ENCODE peak calls at places on chromosomes 1 and 21, in six cellular contexts. One of them, this sample, is unnamed.

GRCh38 chr21:44637018-44637850 is at the start of gene KRTAP10-10:
- DNase-seq in IMR-90: no peak
- DNase-seq in Peyer's patch: peak
- DNase-seq in stimulated activated CD8-positive, alpha-beta memory T cell treated with anti-CD3 and anti-CD28 coated beads, Interleukin-7, amount 100 ng/mL, for 1 hour: no peak
- DNase-seq in A549: no peak
- DNase-seq in stimulated activated naive CD4-positive, alpha-beta T cell: no peak
- DNase-seq in this sample: no peak

GRCh38 chr1:27632387-27633297 is 2.3 kb downstream of the FGR start:
- DNase-seq in A549: no peak
- DNase-seq in stimulated activated naive CD4-positive, alpha-beta T cell: no peak
- DNase-seq in Peyer's patch: peak
- DNase-seq in stimulated activated CD8-positive, alpha-beta memory T cell treated with anti-CD3 and anti-CD28 coated beads, Interleukin-7, amount 100 ng/mL, for 1 hour: no peak
- DNase-seq in IMR-90: no peak
- DNase-seq in this sample: peak

GRCh38 chr1:94746635-94747525 is 73.3 kb upstream of the SLC44A3 start:
- DNase-seq in stimulated activated naive CD4-positive, alpha-beta T cell: no peak
- DNase-seq in stimulated activated CD8-positive, alpha-beta memory T cell treated with anti-CD3 and anti-CD28 coated beads, Interleukin-7, amount 100 ng/mL, for 1 hour: no peak
- DNase-seq in IMR-90: no peak
- DNase-seq in Peyer's patch: no peak
- DNase-seq in A549: no peak
- DNase-seq in this sample: no peak

GRCh38 chr1:172670791-172671190 is 11.9 kb downstream of the FASLG start:
- DNase-seq in A549: no peak
- DNase-seq in stimulated activated naive CD4-positive, alpha-beta T cell: no peak
- DNase-seq in stimulated activated CD8-positive, alpha-beta memory T cell treated with anti-CD3 and anti-CD28 coated beads, Interleukin-7, amount 100 ng/mL, for 1 hour: no peak
- DNase-seq in Peyer's patch: no peak
- DNase-seq in IMR-90: no peak
- DNase-seq in this sample: no peak

GRCh38 chr1:218620956-218621355 is 275.8 kb downstream of the TGFB2 start:
- DNase-seq in IMR-90: peak
- DNase-seq in Peyer's patch: no peak
- DNase-seq in A549: peak
- DNase-seq in stimulated activated naive CD4-positive, alpha-beta T cell: no peak
- DNase-seq in stimulated activated CD8-positive, alpha-beta memory T cell treated with anti-CD3 and anti-CD28 coated beads, Interleukin-7, amount 100 ng/mL, for 1 hour: no peak
- DNase-seq in this sample: no peak

GRCh38 chr1:8831329-8831728 is 13.9 kb upstream of the RERE start:
- DNase-seq in Peyer's patch: no peak
- DNase-seq in IMR-90: no peak
- DNase-seq in A549: no peak
- DNase-seq in stimulated activated naive CD4-positive, alpha-beta T cell: no peak
- DNase-seq in stimulated activated CD8-positive, alpha-beta memory T cell treated with anti-CD3 and anti-CD28 coated beads, Interleukin-7, amount 100 ng/mL, for 1 hour: no peak
- DNase-seq in this sample: no peak

GRCh38 chr1:232627645-232628334 is 2.1 kb downstream of the SIPA1L2 start:
- DNase-seq in A549: peak
- DNase-seq in Peyer's patch: no peak
- DNase-seq in IMR-90: peak
- DNase-seq in stimulated activated CD8-positive, alpha-beta memory T cell treated with anti-CD3 and anti-CD28 coated beads, Interleukin-7, amount 100 ng/mL, for 1 hour: no peak
- DNase-seq in stimulated activated naive CD4-positive, alpha-beta T cell: peak
- DNase-seq in this sample: no peak

GRCh38 chr1:109803901-109804331 is 40.2 kb upstream of the EPS8L3 start:
- DNase-seq in A549: no peak
- DNase-seq in stimulated activated CD8-positive, alpha-beta memory T cell treated with anti-CD3 and anti-CD28 coated beads, Interleukin-7, amount 100 ng/mL, for 1 hour: no peak
- DNase-seq in stimulated activated naive CD4-positive, alpha-beta T cell: no peak
- DNase-seq in Peyer's patch: no peak
- DNase-seq in IMR-90: no peak
- DNase-seq in this sample: no peak

GRCh38 chr1:193355179-193355578 is 168.8 kb upstream of the B3GALT2 start:
- DNase-seq in stimulated activated naive CD4-positive, alpha-beta T cell: no peak
- DNase-seq in A549: peak
- DNase-seq in IMR-90: peak
- DNase-seq in stimulated activated CD8-positive, alpha-beta memory T cell treated with anti-CD3 and anti-CD28 coated beads, Interleukin-7, amount 100 ng/mL, for 1 hour: no peak
- DNase-seq in Peyer's patch: no peak
- DNase-seq in this sample: no peak

GRCh38 chr1:28044399-28044798 is 44.0 kb downstream of the EYA3 start:
- DNase-seq in Peyer's patch: no peak
- DNase-seq in IMR-90: no peak
- DNase-seq in stimulated activated CD8-positive, alpha-beta memory T cell treated with anti-CD3 and anti-CD28 coated beads, Interleukin-7, amount 100 ng/mL, for 1 hour: no peak
- DNase-seq in stimulated activated naive CD4-positive, alpha-beta T cell: no peak
- DNase-seq in A549: no peak
- DNase-seq in this sample: no peak

GRCh38 chr1:235473808-235474207 is 30.4 kb downstream of the B3GALNT2 start:
- DNase-seq in stimulated activated naive CD4-positive, alpha-beta T cell: no peak
- DNase-seq in stimulated activated CD8-positive, alpha-beta memory T cell treated with anti-CD3 and anti-CD28 coated beads, Interleukin-7, amount 100 ng/mL, for 1 hour: no peak
- DNase-seq in Peyer's patch: no peak
- DNase-seq in A549: no peak
- DNase-seq in IMR-90: peak
- DNase-seq in this sample: no peak

GRCh38 chr1:150992626-150993025 is 10.5 kb downstream of the ANXA9 start:
- DNase-seq in A549: no peak
- DNase-seq in stimulated activated naive CD4-positive, alpha-beta T cell: no peak
- DNase-seq in Peyer's patch: no peak
- DNase-seq in IMR-90: no peak
- DNase-seq in stimulated activated CD8-positive, alpha-beta memory T cell treated with anti-CD3 and anti-CD28 coated beads, Interleukin-7, amount 100 ng/mL, for 1 hour: no peak
- DNase-seq in this sample: no peak

GRCh38 chr1:147570907-147571306 is 29.6 kb downstream of the BCL9 start:
- DNase-seq in Peyer's patch: no peak
- DNase-seq in A549: no peak
- DNase-seq in IMR-90: no peak
- DNase-seq in stimulated activated CD8-positive, alpha-beta memory T cell treated with anti-CD3 and anti-CD28 coated beads, Interleukin-7, amount 100 ng/mL, for 1 hour: no peak
- DNase-seq in stimulated activated naive CD4-positive, alpha-beta T cell: no peak
- DNase-seq in this sample: no peak

GRCh38 chr21:46557469-46557868 is 47.4 kb downstream of the S100B start:
- DNase-seq in stimulated activated naive CD4-positive, alpha-beta T cell: no peak
- DNase-seq in Peyer's patch: no peak
- DNase-seq in stimulated activated CD8-positive, alpha-beta memory T cell treated with anti-CD3 and anti-CD28 coated beads, Interleukin-7, amount 100 ng/mL, for 1 hour: no peak
- DNase-seq in A549: no peak
- DNase-seq in IMR-90: no peak
- DNase-seq in this sample: no peak

GRCh38 chr1:156900019-156900718 is 6.7 kb downstream of the PEAR1 start:
- DNase-seq in A549: no peak
- DNase-seq in stimulated activated CD8-positive, alpha-beta memory T cell treated with anti-CD3 and anti-CD28 coated beads, Interleukin-7, amount 100 ng/mL, for 1 hour: no peak
- DNase-seq in Peyer's patch: no peak
- DNase-seq in IMR-90: peak
- DNase-seq in stimulated activated naive CD4-positive, alpha-beta T cell: no peak
- DNase-seq in this sample: no peak

GRCh38 chr1:153963030-153963849 is at the start of gene SLC39A1:
- DNase-seq in stimulated activated naive CD4-positive, alpha-beta T cell: peak
- DNase-seq in Peyer's patch: peak
- DNase-seq in stimulated activated CD8-positive, alpha-beta memory T cell treated with anti-CD3 and anti-CD28 coated beads, Interleukin-7, amount 100 ng/mL, for 1 hour: peak
- DNase-seq in IMR-90: peak
- DNase-seq in A549: peak
- DNase-seq in this sample: peak

GRCh38 chr1:184893695-184894094 is 80.6 kb downstream of the NIBAN1 start:
- DNase-seq in stimulated activated naive CD4-positive, alpha-beta T cell: no peak
- DNase-seq in A549: no peak
- DNase-seq in Peyer's patch: no peak
- DNase-seq in IMR-90: no peak
- DNase-seq in stimulated activated CD8-positive, alpha-beta memory T cell treated with anti-CD3 and anti-CD28 coated beads, Interleukin-7, amount 100 ng/mL, for 1 hour: no peak
- DNase-seq in this sample: no peak

GRCh38 chr1:206912445-206913095 is 9.2 kb downstream of the FCMR start:
- DNase-seq in A549: peak
- DNase-seq in Peyer's patch: peak
- DNase-seq in IMR-90: peak
- DNase-seq in stimulated activated naive CD4-positive, alpha-beta T cell: peak
- DNase-seq in stimulated activated CD8-positive, alpha-beta memory T cell treated with anti-CD3 and anti-CD28 coated beads, Interleukin-7, amount 100 ng/mL, for 1 hour: no peak
- DNase-seq in this sample: no peak

GRCh38 chr1:211323156-211324063 is 3.2 kb upstream of the TRAF5 start:
- DNase-seq in A549: peak
- DNase-seq in IMR-90: peak
- DNase-seq in Peyer's patch: peak
- DNase-seq in stimulated activated naive CD4-positive, alpha-beta T cell: peak
- DNase-seq in stimulated activated CD8-positive, alpha-beta memory T cell treated with anti-CD3 and anti-CD28 coated beads, Interleukin-7, amount 100 ng/mL, for 1 hour: peak
- DNase-seq in this sample: no peak

GRCh38 chr1:237316352-237316751 is 274.4 kb downstream of the RYR2 start:
- DNase-seq in A549: no peak
- DNase-seq in stimulated activated naive CD4-positive, alpha-beta T cell: no peak
- DNase-seq in stimulated activated CD8-positive, alpha-beta memory T cell treated with anti-CD3 and anti-CD28 coated beads, Interleukin-7, amount 100 ng/mL, for 1 hour: no peak
- DNase-seq in IMR-90: no peak
- DNase-seq in Peyer's patch: no peak
- DNase-seq in this sample: no peak

GRCh38 chr1:185154912-185155513 is 1.7 kb downstream of the TRMT1L start:
- DNase-seq in IMR-90: peak
- DNase-seq in stimulated activated naive CD4-positive, alpha-beta T cell: no peak
- DNase-seq in Peyer's patch: no peak
- DNase-seq in A549: no peak
- DNase-seq in stimulated activated CD8-positive, alpha-beta memory T cell treated with anti-CD3 and anti-CD28 coated beads, Interleukin-7, amount 100 ng/mL, for 1 hour: no peak
- DNase-seq in this sample: no peak

GRCh38 chr21:42001781-42002180 is 8.4 kb downstream of the ZBTB21 start:
- DNase-seq in stimulated activated naive CD4-positive, alpha-beta T cell: no peak
- DNase-seq in A549: no peak
- DNase-seq in IMR-90: no peak
- DNase-seq in stimulated activated CD8-positive, alpha-beta memory T cell treated with anti-CD3 and anti-CD28 coated beads, Interleukin-7, amount 100 ng/mL, for 1 hour: no peak
- DNase-seq in Peyer's patch: no peak
- DNase-seq in this sample: no peak

GRCh38 chr21:44090332-44090731 is 16.9 kb upstream of the PWP2 start:
- DNase-seq in IMR-90: no peak
- DNase-seq in stimulated activated CD8-positive, alpha-beta memory T cell treated with anti-CD3 and anti-CD28 coated beads, Interleukin-7, amount 100 ng/mL, for 1 hour: no peak
- DNase-seq in A549: no peak
- DNase-seq in stimulated activated naive CD4-positive, alpha-beta T cell: peak
- DNase-seq in Peyer's patch: peak
- DNase-seq in this sample: no peak

GRCh38 chr21:46125846-46126301 is 28.0 kb downstream of the COL6A2 start:
- DNase-seq in stimulated activated naive CD4-positive, alpha-beta T cell: no peak
- DNase-seq in stimulated activated CD8-positive, alpha-beta memory T cell treated with anti-CD3 and anti-CD28 coated beads, Interleukin-7, amount 100 ng/mL, for 1 hour: no peak
- DNase-seq in Peyer's patch: no peak
- DNase-seq in A549: no peak
- DNase-seq in IMR-90: no peak
- DNase-seq in this sample: no peak

GRCh38 chr1:237012789-237013383 is 8.6 kb upstream of the MT1HL1 start:
- DNase-seq in IMR-90: no peak
- DNase-seq in A549: peak
- DNase-seq in stimulated activated naive CD4-positive, alpha-beta T cell: no peak
- DNase-seq in stimulated activated CD8-positive, alpha-beta memory T cell treated with anti-CD3 and anti-CD28 coated beads, Interleukin-7, amount 100 ng/mL, for 1 hour: no peak
- DNase-seq in Peyer's patch: no peak
- DNase-seq in this sample: no peak

GRCh38 chr1:152514715-152515453 is 602 bp downstream of the CRCT1 start:
- DNase-seq in stimulated activated CD8-positive, alpha-beta memory T cell treated with anti-CD3 and anti-CD28 coated beads, Interleukin-7, amount 100 ng/mL, for 1 hour: no peak
- DNase-seq in Peyer's patch: no peak
- DNase-seq in IMR-90: no peak
- DNase-seq in A549: no peak
- DNase-seq in stimulated activated naive CD4-positive, alpha-beta T cell: no peak
- DNase-seq in this sample: no peak

GRCh38 chr1:209805875-209806760 is at the start of gene IRF6:
- DNase-seq in stimulated activated naive CD4-positive, alpha-beta T cell: peak
- DNase-seq in A549: peak
- DNase-seq in Peyer's patch: peak
- DNase-seq in IMR-90: peak
- DNase-seq in stimulated activated CD8-positive, alpha-beta memory T cell treated with anti-CD3 and anti-CD28 coated beads, Interleukin-7, amount 100 ng/mL, for 1 hour: peak
- DNase-seq in this sample: no peak

GRCh38 chr1:150563340-150564038 is 14.3 kb downstream of the ADAMTSL4 start:
- DNase-seq in stimulated activated naive CD4-positive, alpha-beta T cell: peak
- DNase-seq in IMR-90: peak
- DNase-seq in Peyer's patch: no peak
- DNase-seq in stimulated activated CD8-positive, alpha-beta memory T cell treated with anti-CD3 and anti-CD28 coated beads, Interleukin-7, amount 100 ng/mL, for 1 hour: no peak
- DNase-seq in A549: peak
- DNase-seq in this sample: peak